ENCODE peak calls at places on chromosome 1, in seven cellular contexts. Q, N, A, V, Z, O and X are unnamed samples.

GRCh38 chr1:233393084-233393840 is 65.7 kb downstream of the MAP3K21 start:
- DNase-seq in Q (no peak), N (no peak), A (no peak), V (no peak), Z (no peak), O (no peak), X (no peak)

GRCh38 chr1:155075535-155075934 is 3.1 kb upstream of the EFNA3 start:
- DNase-seq in Q (no peak), N (no peak), A (no peak), V (no peak), Z (no peak), O (no peak), X (no peak)

GRCh38 chr1:237429252-237429651 is 387.3 kb downstream of the RYR2 start:
- DNase-seq in Q (no peak), N (no peak), A (no peak), V (no peak), Z (no peak), O (no peak), X (no peak)

GRCh38 chr1:3955196-3955772 is 55.2 kb upstream of the C1orf174 start:
- DNase-seq in Q (no peak), N (no peak), A (no peak), V (no peak), Z (no peak), O (no peak), X (no peak)

GRCh38 chr1:2125375-2126211 is 69.0 kb downstream of the FAAP20 start:
- DNase-seq in Q (no peak), N (no peak), A (no peak), V (no peak), Z (no peak), O (no peak), X (no peak)

GRCh38 chr1:231867607-231868006 is 241.0 kb downstream of the DISC1 start:
- DNase-seq in Q (no peak), N (peak), A (no peak), V (no peak), Z (no peak), O (no peak), X (no peak)

GRCh38 chr1:211616231-211617031 is 37.5 kb upstream of the SLC30A1 start:
- DNase-seq in Q (no peak), N (no peak), A (no peak), V (peak), Z (no peak), O (no peak), X (no peak)

GRCh38 chr1:115641762-115642167 is at the start of gene VANGL1:
- DNase-seq in Q (peak), N (peak), A (peak), V (peak), Z (peak), O (no peak), X (peak)

GRCh38 chr1:163820190-163820589 is 498.4 kb downstream of the NUF2 start:
- DNase-seq in Q (no peak), N (no peak), A (no peak), V (peak), Z (no peak), O (no peak), X (no peak)

GRCh38 chr1:113429461-113430153 is 39.3 kb downstream of the MAGI3 start:
- DNase-seq in Q (no peak), N (no peak), A (no peak), V (peak), Z (no peak), O (peak), X (peak)

GRCh38 chr1:172356620-172357019 is 63.9 kb upstream of the C1orf105 start:
- DNase-seq in Q (no peak), N (peak), A (no peak), V (peak), Z (peak), O (no peak), X (no peak)

GRCh38 chr1:175172503-175172902 is 20.1 kb downstream of the KIAA0040 start:
- DNase-seq in Q (no peak), N (no peak), A (no peak), V (no peak), Z (no peak), O (no peak), X (no peak)

GRCh38 chr1:246035060-246035531 is 472.0 kb downstream of the SMYD3 start:
- DNase-seq in Q (no peak), N (peak), A (no peak), V (no peak), Z (no peak), O (no peak), X (no peak)

GRCh38 chr1:116847688-116848531 is 61.8 kb upstream of the PTGFRN start:
- DNase-seq in Q (no peak), N (peak), A (peak), V (peak), Z (peak), O (peak), X (peak)

GRCh38 chr1:51671527-51672325 is 54.8 kb downstream of the OSBPL9 start:
- DNase-seq in Q (no peak), N (no peak), A (no peak), V (peak), Z (peak), O (peak), X (no peak)

GRCh38 chr1:221462345-221462744 is 279.5 kb downstream of the DUSP10 start:
- DNase-seq in Q (no peak), N (peak), A (no peak), V (peak), Z (no peak), O (no peak), X (no peak)

GRCh38 chr1:81142099-81142776 is 658.5 kb upstream of the ADGRL2 start:
- DNase-seq in Q (no peak), N (peak), A (no peak), V (peak), Z (peak), O (peak), X (no peak)

GRCh38 chr1:64163972-64164371 is 39.5 kb upstream of the UBE2U start:
- DNase-seq in Q (no peak), N (peak), A (no peak), V (peak), Z (peak), O (no peak), X (no peak)
- TF ChIP-seq CTCF in Q (no peak), N (peak), A (no peak), V (peak), Z (peak), O (peak), X (no peak)

GRCh38 chr1:226403522-226404034 is 4.3 kb downstream of the PARP1 start:
- DNase-seq in Q (peak), N (peak), A (no peak), V (no peak), Z (peak), O (no peak), X (peak)
- TF ChIP-seq CTCF in Q (peak), N (peak), A (peak), V (peak), Z (peak), O (peak), X (peak)

GRCh38 chr1:222790520-222790919 is 24.3 kb upstream of the DISP1 start:
- DNase-seq in Q (no peak), N (no peak), A (no peak), V (no peak), Z (no peak), O (no peak), X (peak)

GRCh38 chr1:222791006-222791710 is 23.7 kb upstream of the DISP1 start:
- DNase-seq in Q (no peak), N (no peak), A (no peak), V (peak), Z (no peak), O (no peak), X (no peak)

GRCh38 chr1:222790115-222790514 is 24.7 kb upstream of the DISP1 start:
- DNase-seq in Q (no peak), N (no peak), A (no peak), V (no peak), Z (no peak), O (no peak), X (no peak)

GRCh38 chr1:222794656-222795474 is 20.0 kb upstream of the DISP1 start:
- DNase-seq in Q (peak), N (peak), A (no peak), V (no peak), Z (no peak), O (no peak), X (no peak)

DNA sequence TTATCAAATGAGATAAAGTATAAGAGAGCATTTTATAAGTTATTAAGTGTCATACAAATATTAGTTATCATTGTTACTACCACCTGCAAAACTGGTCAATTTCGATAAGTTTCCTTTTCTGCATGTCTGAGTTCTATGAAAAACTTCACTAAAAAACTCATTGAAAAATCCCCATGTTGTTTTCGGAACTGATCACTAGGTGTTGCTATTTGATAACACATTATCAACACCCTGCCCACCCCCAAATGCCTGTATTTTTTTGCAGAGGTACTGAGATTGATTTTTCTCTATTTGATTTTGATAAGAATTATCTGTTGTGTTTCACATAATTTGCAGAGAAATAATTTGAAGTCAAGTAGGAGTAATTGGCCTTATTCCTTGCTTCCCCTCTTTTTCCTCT is 22.1 kb upstream of the DISP1 start:
- DNase-seq in Q (no peak), N (peak), A (no peak), V (peak), Z (peak), O (no peak), X (no peak)
- TF ChIP-seq CTCF in Q (peak), N (peak), A (peak), V (peak), Z (peak), O (peak), X (no peak)

GRCh38 chr1:158203693-158204457 is 23.2 kb downstream of the CD1D start:
- DNase-seq in Q (no peak), N (peak), A (no peak), V (peak), Z (peak), O (peak), X (peak)
- TF ChIP-seq CTCF in Q (peak), N (peak), A (peak), V (peak), Z (peak), O (peak), X (peak)

GRCh38 chr1:147723691-147724323 is 36.6 kb downstream of the GJA5 start:
- DNase-seq in Q (peak), N (peak), A (no peak), V (peak), Z (no peak), O (no peak), X (peak)
- TF ChIP-seq CTCF in Q (no peak), N (peak), A (peak), V (peak), Z (no peak), O (peak), X (peak)